ENCODE peak calls at places on chromosome 4, in four cellular contexts. Q is foreskin fibroblast, S is foreskin keratinocyte, G is progenitor cell of endocrine pancreas. Z is an unnamed sample.

GRCh38 chr4:136036744-136037143 is 1495.5 kb downstream of the PCDH18 start:
- DNase-seq in Q (peak; percentile 34), S (peak; percentile 50), G (no peak), Z (no peak)

GRCh38 chr4:188107931-188108843 is 1.2 kb downstream of the TRIML2 start:
- DNase-seq in Q (no peak), S (peak; percentile 93), G (no peak), Z (no peak)

GRCh38 chr4:67288964-67289363 is 256.3 kb downstream of the CENPC start:
- DNase-seq in Q (no peak), S (peak; percentile 12), G (peak; percentile 30), Z (no peak)

GRCh38 chr4:16133406-16133805 is 49.6 kb upstream of the PROM1 start:
- DNase-seq in Q (no peak), S (no peak), G (no peak), Z (no peak)

GRCh38 chr4:186204103-186204559 is 12.8 kb downstream of the CYP4V2 start:
- DNase-seq in Q (peak; percentile 66), S (peak; percentile 22), G (no peak), Z (no peak)

GRCh38 chr4:184473515-184474260 is 662 bp downstream of the IRF2 start:
- DNase-seq in Q (peak; percentile 30), S (peak; percentile 36), G (peak; percentile 39), Z (no peak)

GRCh38 chr4:52142816-52143215 is 91.7 kb downstream of the SPATA18 start:
- DNase-seq in Q (peak; percentile 10), S (no peak), G (no peak), Z (no peak)

GRCh38 chr4:99586747-99587146 is 12.1 kb downstream of the MTTP start:
- DNase-seq in Q (no peak), S (no peak), G (no peak), Z (no peak)

GRCh38 chr4:181702864-181703263 is 540.3 kb upstream of the TENM3 start:
- DNase-seq in Q (no peak), S (no peak), G (no peak), Z (no peak)

GRCh38 chr4:1731180-1731579 is 9.9 kb downstream of the TACC3 start:
- DNase-seq in Q (no peak), S (peak; percentile 83), G (no peak), Z (no peak)

GRCh38 chr4:114900934-114901333 is 212.5 kb downstream of the NDST4 start:
- DNase-seq in Q (no peak), S (no peak), G (no peak), Z (no peak)

GRCh38 chr4:151804821-151805220 is 44.0 kb upstream of the GATB start:
- DNase-seq in Q (no peak), S (no peak), G (no peak), Z (no peak)

GRCh38 chr4:7335363-7336066 is 99.2 kb downstream of the PSAPL1 start:
- DNase-seq in Q (no peak), S (peak; percentile 16), G (peak; percentile 57), Z (no peak)

GRCh38 chr4:141338238-141338637 is 117.5 kb downstream of the ZNF330 start:
- DNase-seq in Q (no peak), S (no peak), G (no peak), Z (no peak)

GRCh38 chr4:86878640-86879039 is 13.6 kb downstream of the C4orf36 start:
- DNase-seq in Q (no peak), S (no peak), G (no peak), Z (no peak)

GRCh38 chr4:86837651-86838050 is 11.5 kb downstream of the SLC10A6 start:
- DNase-seq in Q (no peak), S (no peak), G (no peak), Z (no peak)

GRCh38 chr4:163505374-163505773 is 10.9 kb downstream of the TMA16 start:
- DNase-seq in Q (no peak), S (no peak), G (no peak), Z (no peak)

GRCh38 chr4:26081795-26082498 is 167.9 kb downstream of the SMIM20 start:
- DNase-seq in Q (no peak), S (peak; percentile 53), G (no peak), Z (no peak)

GRCh38 chr4:159018062-159018629 is 84.7 kb upstream of the RAPGEF2 start:
- DNase-seq in Q (no peak), S (no peak), G (no peak), Z (no peak)

GRCh38 chr4:56505269-56506109 is at the start of gene ARL9:
- DNase-seq in Q (peak; percentile 59), S (peak; percentile 57), G (peak; percentile 18), Z (peak; percentile 45)

GRCh38 chr4:22661443-22661842 is 31.3 kb upstream of the GBA3 start:
- DNase-seq in Q (peak; percentile 2), S (peak; percentile 82), G (no peak), Z (no peak)

GRCh38 chr4:81030617-81031388 is at the start of gene BMP3:
- DNase-seq in Q (peak; percentile 6), S (peak; percentile 32), G (peak; percentile 20), Z (no peak)

GRCh38 chr4:78864405-78865024 is 74.7 kb downstream of the PAQR3 start:
- DNase-seq in Q (peak; percentile 61), S (peak; percentile 60), G (no peak), Z (no peak)

GRCh38 chr4:57876934-57877554 is 766.9 kb upstream of the IGFBP7 start:
- DNase-seq in Q (no peak), S (no peak), G (no peak), Z (no peak)

GRCh38 chr4:47531241-47531953 is 46.3 kb downstream of the ATP10D start:
- DNase-seq in Q (peak; percentile 80), S (peak; percentile 96), G (no peak), Z (peak; percentile 47)

GRCh38 chr4:87031946-87032345 is 97.1 kb downstream of the AFF1 start:
- DNase-seq in Q (no peak), S (no peak), G (no peak), Z (no peak)

GRCh38 chr4:83582289-83582756 is 46.4 kb downstream of the GPAT3 start:
- DNase-seq in Q (peak; percentile 14), S (peak; percentile 4), G (no peak), Z (no peak)
- TF ChIP-seq CTCF in Q (no peak), S (peak; percentile 15), G (no peak), Z (peak; percentile 39)

GRCh38 chr4:3791256-3791655 is 25.1 kb downstream of the ADRA2C start:
- DNase-seq in Q (no peak), S (no peak), G (no peak), Z (no peak)

GRCh38 chr4:3793545-3793944 is 27.4 kb downstream of the ADRA2C start:
- DNase-seq in Q (no peak), S (no peak), G (no peak), Z (no peak)

GRCh38 chr4:3791910-3792542 is 25.8 kb downstream of the ADRA2C start:
- DNase-seq in Q (no peak), S (no peak), G (peak; percentile 91), Z (no peak)

GRCh38 chr4:3790006-3790561 is 23.9 kb downstream of the ADRA2C start:
- DNase-seq in Q (no peak), S (no peak), G (no peak), Z (no peak)

GRCh38 chr4:3792813-3793212 is 26.6 kb downstream of the ADRA2C start:
- DNase-seq in Q (no peak), S (no peak), G (no peak), Z (no peak)
- TF ChIP-seq CTCF in Q (no peak), S (no peak), G (peak; percentile 19), Z (no peak)

DNA sequence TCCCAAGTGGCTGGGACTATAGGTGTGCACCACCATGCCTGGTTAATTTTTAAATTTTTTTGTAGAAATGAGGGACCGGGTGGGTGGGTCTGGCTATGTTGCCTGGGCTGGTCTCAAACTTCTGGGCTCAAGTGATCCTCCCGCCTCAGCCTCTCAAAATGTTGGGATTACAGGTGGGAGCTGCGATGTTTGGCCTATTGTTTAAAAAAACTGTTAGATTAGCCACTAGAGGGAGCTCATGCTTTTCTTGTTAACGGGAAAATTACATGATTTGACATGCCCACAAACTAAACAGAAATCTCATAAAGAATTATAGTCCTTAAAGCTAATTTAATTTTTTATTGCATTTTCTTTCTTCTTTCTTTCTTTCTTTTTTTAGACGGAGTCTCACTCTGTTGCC is 5.0 kb upstream of the SDAD1 start:
- DNase-seq in Q (peak; percentile 18), S (peak; percentile 54), G (no peak), Z (no peak)
- TF ChIP-seq CTCF in Q (peak; percentile 36), S (peak; percentile 91), G (peak; percentile 71), Z (peak; percentile 77)

GRCh38 chr4:89556596-89557305 is 249.2 kb upstream of the GPRIN3 start:
- DNase-seq in Q (peak; percentile 51), S (peak; percentile 60), G (no peak), Z (no peak)

GRCh38 chr4:89561051-89561450 is 253.5 kb upstream of the GPRIN3 start:
- DNase-seq in Q (no peak), S (peak; percentile 25), G (no peak), Z (no peak)

GRCh38 chr4:89563431-89563830 is 255.8 kb upstream of the GPRIN3 start:
- DNase-seq in Q (no peak), S (peak; percentile 70), G (no peak), Z (no peak)

GRCh38 chr4:89562715-89563114 is 255.1 kb upstream of the GPRIN3 start:
- DNase-seq in Q (peak; percentile 23), S (peak; percentile 41), G (no peak), Z (no peak)

GRCh38 chr4:89558147-89558546 is 250.5 kb upstream of the GPRIN3 start:
- DNase-seq in Q (no peak), S (no peak), G (no peak), Z (no peak)
- TF ChIP-seq CTCF in Q (peak; percentile 35), S (peak; percentile 63), G (peak; percentile 47), Z (peak; percentile 29)

DNA sequence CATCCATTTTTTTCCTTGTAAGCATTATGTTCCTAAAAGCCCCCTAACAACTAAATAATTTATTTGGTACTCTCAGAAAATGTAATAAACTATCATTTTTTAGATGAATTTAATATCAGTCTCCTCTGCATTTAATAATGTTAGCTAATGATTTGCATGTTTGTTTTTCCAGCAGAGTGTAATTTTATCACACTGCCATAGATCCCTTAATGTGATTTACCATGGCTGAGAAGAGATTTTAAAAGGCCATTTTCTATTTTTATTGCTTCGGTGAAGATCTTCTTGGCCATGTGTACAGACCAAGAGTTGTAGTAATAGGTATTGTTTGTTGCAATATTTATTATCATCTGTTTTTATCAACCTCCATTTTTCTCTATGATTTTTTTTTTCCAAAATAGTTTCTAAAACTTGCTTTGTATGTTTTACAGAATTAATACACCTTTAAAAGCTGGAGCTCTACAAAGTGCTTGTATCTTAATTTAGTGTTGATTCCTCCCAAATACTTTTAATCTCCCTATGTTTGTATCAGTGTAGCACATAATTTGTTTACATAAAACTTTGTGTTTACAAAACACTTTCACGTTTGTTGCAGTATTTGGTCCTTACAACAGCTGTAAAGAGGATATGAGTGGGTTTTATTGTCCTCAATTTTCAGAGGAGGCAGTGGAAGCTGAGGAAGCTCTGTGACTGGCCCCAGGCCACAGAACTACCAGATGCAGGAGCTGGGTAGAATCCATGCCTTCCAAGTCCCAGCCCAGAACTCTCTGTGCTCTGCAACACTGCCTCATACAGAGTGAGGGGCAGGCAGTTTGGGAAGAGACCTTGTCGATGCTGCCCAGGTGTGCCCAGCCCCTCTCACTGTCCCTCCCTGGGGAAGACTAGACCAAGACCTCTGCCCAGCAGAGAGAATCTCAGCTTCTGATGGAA is 58.1 kb downstream of the FAM114A1 start:
- DNase-seq in Q (no peak), S (no peak), G (no peak), Z (no peak)
- TF ChIP-seq CTCF in Q (no peak), S (no peak), G (no peak), Z (no peak)

DNA sequence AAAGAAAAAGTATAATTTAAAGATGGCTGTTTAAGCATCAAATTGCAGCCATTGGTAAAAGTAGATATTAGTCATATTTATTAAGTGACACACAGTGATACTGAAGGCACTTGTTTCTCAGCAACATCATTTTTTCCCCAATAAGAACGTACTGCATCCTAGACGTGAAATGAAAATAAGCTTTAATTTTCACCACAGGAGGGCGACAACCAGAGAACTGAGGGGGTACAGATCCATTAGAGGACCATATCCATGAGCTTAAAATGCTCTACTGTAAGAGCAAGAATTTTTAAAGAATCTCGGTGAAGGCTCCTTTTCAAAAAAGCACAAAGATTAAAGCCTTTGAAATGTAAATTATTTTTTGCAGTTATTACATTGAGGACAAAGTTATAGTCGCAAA is 33.4 kb downstream of the FRG1 start:
- DNase-seq in Q (no peak), S (no peak), G (no peak), Z (no peak)
- TF ChIP-seq CTCF in Q (no peak), S (peak; percentile 18), G (no peak), Z (peak; percentile 18)